ENCODE peak calls at places on chromosome 11, in five cellular contexts. W is colonic mucosa, R is GM12865, Q is coronary artery, M is sigmoid colon. K is an unnamed sample.

GRCh38 chr11:45264839-45265515 is 21.2 kb downstream of the SYT13 start:
- DNase-seq in R (no peak), Q (no peak), M (no peak), W (no peak), K (no peak)

GRCh38 chr11:1533342-1533725 is 38.7 kb downstream of the DUSP8 start:
- DNase-seq in M (no peak), R (no peak), W (no peak), Q (no peak), K (no peak)

GRCh38 chr11:118938491-118939411 is 13.0 kb upstream of the BCL9L start:
- DNase-seq in Q (no peak), W (no peak), R (no peak), M (no peak), K (no peak)

GRCh38 chr11:70332567-70332966 is 62.1 kb downstream of the PPFIA1 start:
- DNase-seq in R (no peak), Q (no peak), W (no peak), M (no peak), K (no peak)

GRCh38 chr11:35473975-35474374 is 51.4 kb downstream of the PAMR1 start:
- DNase-seq in R (no peak), W (no peak), Q (no peak), M (no peak), K (no peak)

GRCh38 chr11:99934008-99934407 is 753.1 kb upstream of the ARHGAP42 start:
- DNase-seq in R (no peak), Q (no peak), W (no peak), M (no peak), K (no peak)

GRCh38 chr11:134724106-134724778 is 312.2 kb upstream of the B3GAT1 start:
- DNase-seq in R (no peak), W (no peak), M (no peak), Q (no peak), K (no peak)

GRCh38 chr11:108002476-108002875 is 6.2 kb upstream of the CUL5 start:
- DNase-seq in Q (no peak), M (no peak), R (no peak), W (no peak), K (no peak)

DNA sequence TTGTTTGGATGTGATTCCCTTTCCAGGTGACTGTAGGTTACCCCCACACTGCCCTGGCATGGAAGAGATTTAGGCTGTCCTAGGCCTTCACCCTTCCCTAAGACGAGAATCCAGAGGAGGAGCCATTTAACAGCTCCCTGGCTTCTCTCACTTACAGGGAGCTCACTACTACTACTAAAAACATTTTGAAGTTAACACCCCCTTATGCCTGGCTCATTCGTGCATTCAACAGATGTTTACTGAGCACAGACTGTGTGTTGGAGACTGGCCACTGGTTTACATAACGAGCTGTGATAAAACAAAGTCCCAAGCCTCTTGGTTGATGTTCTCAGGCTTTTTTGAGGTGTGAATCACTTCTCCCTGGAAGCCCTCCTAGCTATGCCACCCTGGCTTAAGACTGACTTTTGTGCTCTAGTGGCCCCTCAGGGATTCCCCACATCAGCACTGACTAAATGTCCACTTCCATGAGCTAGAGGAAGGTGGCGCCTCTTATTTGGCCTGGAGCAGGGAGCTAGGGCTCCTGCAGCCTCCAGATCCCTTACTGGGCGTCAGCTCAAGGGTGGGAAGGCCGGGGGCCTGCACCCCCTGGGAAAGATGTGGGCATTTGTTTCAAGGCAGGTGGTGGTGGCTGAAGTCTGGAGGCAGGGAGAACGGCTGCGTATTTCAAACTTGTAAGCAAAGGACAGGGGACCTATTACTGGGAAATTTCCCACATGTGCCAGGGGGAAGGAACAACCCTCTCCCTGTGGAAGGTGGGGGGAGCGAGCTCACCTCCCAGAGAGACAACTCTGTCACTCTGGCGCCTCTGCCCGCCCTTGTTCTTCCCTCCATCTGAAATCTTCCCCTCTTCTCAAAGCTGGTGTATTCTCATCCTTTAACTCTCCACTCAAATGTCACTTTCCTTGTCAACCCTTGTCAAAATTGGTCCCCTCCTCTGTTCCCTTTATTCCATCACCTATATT is 19.4 kb upstream of the MALAT1 start:
- DNase-seq in M (peak), W (peak), R (no peak), Q (peak), K (no peak)
- TF ChIP-seq CTCF in M (peak), W (no peak), R (peak), Q (no peak), K (no peak)

DNA sequence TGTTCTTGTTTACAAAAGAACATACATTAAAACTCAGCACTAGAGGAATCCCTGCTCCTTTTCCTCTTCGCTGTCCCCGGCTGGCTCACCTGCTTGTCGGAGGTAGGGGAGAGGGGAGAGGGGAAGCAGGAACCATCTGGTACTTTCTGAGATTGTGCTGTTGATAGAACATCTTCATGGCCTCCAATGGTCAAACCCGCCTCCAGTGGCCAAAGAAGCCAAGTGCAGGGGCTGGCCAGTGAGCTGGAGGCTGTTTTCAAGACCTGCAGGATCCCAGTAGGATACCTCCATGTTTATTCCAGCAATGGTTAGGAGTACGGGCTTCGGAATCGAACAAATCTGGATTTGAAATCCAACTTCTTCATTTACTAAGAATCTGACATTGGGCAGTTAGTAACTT is 92.6 kb downstream of the PKNOX2 start:
- DNase-seq in M (no peak), W (no peak), R (no peak), Q (no peak), K (peak)
- TF ChIP-seq CTCF in M (no peak), W (no peak), R (peak), Q (no peak), K (peak)

GRCh38 chr11:46413755-46414465 is 22.3 kb upstream of the CHRM4 start:
- DNase-seq in Q (no peak), R (no peak), M (no peak), W (no peak), K (no peak)

GRCh38 chr11:46414466-46414796 is 22.9 kb upstream of the CHRM4 start:
- DNase-seq in Q (no peak), W (no peak), R (no peak), M (no peak), K (no peak)

GRCh38 chr11:46408407-46408986 is 16.9 kb upstream of the CHRM4 start:
- DNase-seq in W (no peak), R (no peak), Q (no peak), M (no peak), K (no peak)

GRCh38 chr11:46407635-46408034 is 16.1 kb upstream of the CHRM4 start:
- DNase-seq in M (no peak), W (no peak), Q (no peak), R (no peak), K (no peak)

DNA sequence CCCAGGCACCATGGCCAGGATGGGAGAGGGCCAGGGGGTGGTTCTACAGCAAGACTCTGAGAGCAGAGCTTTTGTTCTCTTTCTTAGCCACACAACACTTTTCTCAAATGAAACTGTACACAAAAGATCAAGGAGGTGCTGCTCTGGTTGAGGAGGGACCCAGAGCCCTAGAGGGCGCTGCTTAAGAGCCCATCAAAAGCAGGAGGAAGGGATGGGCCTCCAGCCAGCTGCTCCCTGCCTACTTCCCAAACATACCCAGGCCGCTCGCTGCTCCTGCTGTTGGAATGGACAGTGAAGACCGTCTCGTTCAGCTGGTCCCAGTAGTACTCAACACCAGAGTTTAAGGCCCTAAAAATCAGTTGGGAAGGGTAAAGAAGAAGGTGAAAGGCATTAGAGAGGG is 18.4 kb upstream of the CHRM4 start:
- DNase-seq in W (no peak), M (no peak), Q (no peak), R (no peak), K (peak)
- TF ChIP-seq CTCF in W (no peak), M (no peak), Q (no peak), R (no peak), K (no peak)

GRCh38 chr11:19573666-19574065 is 139.0 kb upstream of the NAV2 start:
- DNase-seq in M (no peak), W (no peak), Q (peak), R (no peak), K (no peak)

GRCh38 chr11:19567996-19568395 is 144.6 kb upstream of the NAV2 start:
- DNase-seq in Q (peak), W (no peak), M (no peak), R (no peak), K (no peak)

GRCh38 chr11:19574916-19575315 is 137.7 kb upstream of the NAV2 start:
- DNase-seq in W (no peak), M (no peak), R (no peak), Q (peak), K (no peak)

GRCh38 chr11:19570889-19571288 is 141.7 kb upstream of the NAV2 start:
- DNase-seq in M (no peak), R (no peak), Q (no peak), W (no peak), K (no peak)

DNA sequence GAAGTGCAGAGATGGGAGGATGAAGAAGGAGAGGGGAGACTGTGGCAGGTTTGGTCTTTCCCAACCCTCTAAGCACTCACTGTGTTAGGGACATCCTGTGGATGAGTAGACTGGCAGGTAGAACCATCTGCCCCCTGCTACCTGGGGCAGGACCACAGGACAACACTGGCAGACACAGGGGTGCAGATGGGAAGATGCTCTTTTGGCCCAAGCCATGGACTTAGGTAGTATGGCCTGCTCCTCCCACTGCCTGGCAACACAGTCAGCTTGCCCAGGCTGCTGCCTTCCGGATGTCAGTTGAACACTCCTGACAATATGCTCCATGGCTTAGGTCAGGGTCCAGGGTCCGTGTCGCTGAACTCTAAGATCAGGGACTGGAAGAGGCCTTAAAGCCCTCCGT is 140.7 kb upstream of the NAV2 start:
- DNase-seq in Q (peak), M (no peak), R (no peak), W (no peak), K (no peak)
- TF ChIP-seq CTCF in Q (no peak), M (no peak), R (no peak), W (no peak), K (no peak)

GRCh38 chr11:128588086-128588485 is 728 bp upstream of the ETS1 start:
- DNase-seq in Q (no peak), W (no peak), R (no peak), M (no peak), K (no peak)

GRCh38 chr11:128585498-128586238 is 1.7 kb downstream of the ETS1 start:
- DNase-seq in M (no peak), Q (no peak), W (no peak), R (no peak), K (peak)

GRCh38 chr11:128584253-128584652 is 3.1 kb downstream of the ETS1 start:
- DNase-seq in M (no peak), W (no peak), R (no peak), Q (no peak), K (no peak)

GRCh38 chr11:128587415-128587814 is at the start of gene ETS1:
- DNase-seq in R (no peak), M (no peak), Q (no peak), W (no peak), K (no peak)

GRCh38 chr11:128586689-128587088 is 669 bp downstream of the ETS1 start:
- DNase-seq in W (no peak), R (no peak), Q (no peak), M (no peak), K (no peak)
- TF ChIP-seq CTCF in W (no peak), R (no peak), Q (no peak), M (no peak), K (no peak)

GRCh38 chr11:72015511-72016061 is 16.9 kb downstream of the IL18BP start:
- DNase-seq in Q (peak), R (no peak), M (no peak), W (no peak), K (peak)
- TF ChIP-seq CTCF in Q (no peak), R (peak), M (peak), W (no peak), K (no peak)

GRCh38 chr11:38411149-38411548 is 1813.1 kb upstream of the RAG2 start:
- DNase-seq in Q (no peak), M (no peak), R (no peak), W (no peak), K (no peak)
- TF ChIP-seq CTCF in Q (no peak), M (no peak), R (no peak), W (no peak), K (no peak)

GRCh38 chr11:113649311-113649710 is 56.8 kb downstream of the TMPRSS5 start:
- DNase-seq in R (no peak), M (no peak), W (no peak), Q (no peak), K (no peak)
- TF ChIP-seq CTCF in R (no peak), M (no peak), W (no peak), Q (no peak), K (no peak)

DNA sequence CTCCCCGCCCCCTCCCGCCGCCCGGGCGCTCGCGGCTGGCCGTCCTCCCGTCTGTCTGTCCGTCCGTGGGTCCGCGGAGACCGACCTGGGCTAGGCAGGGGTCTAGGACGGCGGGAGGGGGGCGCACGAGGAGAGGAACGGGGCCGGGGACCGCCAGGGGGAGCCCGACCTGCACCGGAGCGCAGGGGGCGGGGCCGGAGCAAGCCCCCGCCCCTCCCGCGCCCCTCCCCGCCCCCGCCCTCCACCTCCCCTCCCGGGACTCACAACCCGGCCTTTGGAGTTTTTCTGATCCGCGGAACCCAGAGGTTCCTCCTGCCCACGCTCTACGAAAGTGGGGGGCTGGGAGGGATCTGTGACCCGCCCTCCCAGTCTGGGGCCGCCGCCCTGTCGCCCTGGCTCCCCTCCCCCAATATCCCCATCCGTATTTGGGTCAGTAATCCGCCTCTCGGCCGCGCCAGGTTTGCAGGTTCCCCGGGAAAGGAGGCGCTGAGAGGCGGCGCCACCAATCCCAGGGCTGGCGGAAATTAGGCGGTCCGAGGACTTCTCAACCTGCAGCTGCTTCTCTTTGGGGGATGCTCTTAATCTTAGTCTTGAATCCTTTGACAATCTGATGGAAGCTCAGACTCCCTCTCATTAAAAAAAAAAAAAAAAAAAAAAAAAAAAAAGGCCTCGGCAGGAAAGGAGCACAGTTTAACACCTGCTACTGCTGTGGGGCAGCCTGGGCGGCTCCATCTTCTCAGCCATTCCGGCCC is 922 bp upstream of the KCNJ11 start:
- DNase-seq in R (peak), Q (no peak), M (peak), W (peak), K (peak)
- TF ChIP-seq CTCF in R (peak), Q (peak), M (peak), W (peak), K (peak)

GRCh38 chr11:43934359-43935130 is 7.9 kb upstream of the C11orf96 start:
- DNase-seq in R (no peak), W (no peak), M (no peak), Q (peak), K (no peak)

GRCh38 chr11:43936081-43936480 is 6.4 kb upstream of the C11orf96 start:
- DNase-seq in W (no peak), M (no peak), R (no peak), Q (no peak), K (no peak)

GRCh38 chr11:43941257-43941879 is 1.1 kb upstream of the C11orf96 start:
- DNase-seq in W (no peak), Q (no peak), R (no peak), M (peak), K (no peak)

GRCh38 chr11:43935131-43935979 is 7.1 kb upstream of the C11orf96 start:
- DNase-seq in Q (no peak), R (no peak), W (no peak), M (no peak), K (no peak)

GRCh38 chr11:43937434-43938411 is 4.7 kb upstream of the C11orf96 start:
- DNase-seq in M (no peak), R (no peak), Q (no peak), W (no peak), K (no peak)
- TF ChIP-seq CTCF in M (no peak), R (no peak), Q (no peak), W (no peak), K (no peak)